ENCODE peak calls at places on chromosomes 1 and 21, in seven cellular contexts. One of them, this sample, is unnamed. For H3K36me3 and H3K27me3, the result is how much of the 10 kb centered on the place peaks cover.

GRCh38 chr1:244254467-244254866 is 197.2 kb downstream of the ADSS2 start:
- DNase-seq in PC-3: no peak
- DNase-seq in CD8-positive, alpha-beta T cell: no peak
- DNase-seq in adrenal gland: peak
- DNase-seq in BJ: no peak
- DNase-seq in mammary epithelial cell: no peak
- DNase-seq in Peyer's patch: peak
- DNase-seq in this sample: no peak

GRCh38 chr1:156347337-156347736 is 9.0 kb downstream of the TSACC start:
- DNase-seq in PC-3: no peak
- DNase-seq in CD8-positive, alpha-beta T cell: no peak
- DNase-seq in adrenal gland: no peak
- DNase-seq in BJ: peak
- DNase-seq in mammary epithelial cell: no peak
- DNase-seq in Peyer's patch: no peak
- DNase-seq in this sample: no peak

GRCh38 chr21:37273911-37274690 is 7.0 kb upstream of the VPS26C start:
- DNase-seq in PC-3: no peak
- DNase-seq in CD8-positive, alpha-beta T cell: no peak
- DNase-seq in adrenal gland: no peak
- DNase-seq in BJ: no peak
- DNase-seq in mammary epithelial cell: no peak
- DNase-seq in Peyer's patch: no peak
- DNase-seq in this sample: no peak

GRCh38 chr1:45348966-45349677 is 8.9 kb upstream of the MUTYH start:
- DNase-seq in PC-3: no peak
- DNase-seq in CD8-positive, alpha-beta T cell: no peak
- DNase-seq in adrenal gland: peak
- DNase-seq in BJ: no peak
- DNase-seq in mammary epithelial cell: peak
- DNase-seq in Peyer's patch: no peak
- DNase-seq in this sample: no peak

GRCh38 chr1:8814870-8815269 is 2.6 kb downstream of the RERE start:
- DNase-seq in PC-3: no peak
- DNase-seq in CD8-positive, alpha-beta T cell: no peak
- DNase-seq in adrenal gland: no peak
- DNase-seq in BJ: no peak
- DNase-seq in mammary epithelial cell: peak
- DNase-seq in Peyer's patch: no peak
- DNase-seq in this sample: no peak

GRCh38 chr1:168830562-168830961 is 101.6 kb upstream of the DPT start:
- DNase-seq in PC-3: no peak
- DNase-seq in CD8-positive, alpha-beta T cell: no peak
- DNase-seq in adrenal gland: no peak
- DNase-seq in BJ: no peak
- DNase-seq in mammary epithelial cell: no peak
- DNase-seq in Peyer's patch: no peak
- DNase-seq in this sample: no peak

GRCh38 chr21:43794857-43795256 is 5.5 kb downstream of the RRP1 start:
- DNase-seq in PC-3: no peak
- DNase-seq in CD8-positive, alpha-beta T cell: no peak
- DNase-seq in adrenal gland: no peak
- DNase-seq in BJ: no peak
- DNase-seq in mammary epithelial cell: no peak
- DNase-seq in Peyer's patch: no peak
- DNase-seq in this sample: no peak

GRCh38 chr1:112625696-112626095 is 6.1 kb downstream of the CAPZA1 start:
- DNase-seq in PC-3: no peak
- DNase-seq in CD8-positive, alpha-beta T cell: no peak
- DNase-seq in adrenal gland: no peak
- DNase-seq in BJ: no peak
- DNase-seq in mammary epithelial cell: peak
- DNase-seq in Peyer's patch: no peak
- DNase-seq in this sample: no peak

GRCh38 chr1:163290025-163290610 is 31.6 kb upstream of the NUF2 start:
- DNase-seq in PC-3: peak
- DNase-seq in CD8-positive, alpha-beta T cell: no peak
- DNase-seq in adrenal gland: no peak
- DNase-seq in BJ: no peak
- DNase-seq in mammary epithelial cell: no peak
- DNase-seq in Peyer's patch: no peak
- DNase-seq in this sample: no peak

GRCh38 chr1:9794081-9794480 is 29.7 kb downstream of the CLSTN1 start:
- DNase-seq in PC-3: no peak
- DNase-seq in CD8-positive, alpha-beta T cell: no peak
- DNase-seq in adrenal gland: no peak
- DNase-seq in BJ: no peak
- DNase-seq in mammary epithelial cell: no peak
- DNase-seq in Peyer's patch: no peak
- DNase-seq in this sample: no peak

GRCh38 chr1:150028322-150028721 is 17.8 kb upstream of the OTUD7B start:
- DNase-seq in PC-3: no peak
- DNase-seq in CD8-positive, alpha-beta T cell: no peak
- DNase-seq in adrenal gland: no peak
- DNase-seq in BJ: no peak
- DNase-seq in mammary epithelial cell: no peak
- DNase-seq in Peyer's patch: no peak
- DNase-seq in this sample: no peak

GRCh38 chr1:206460846-206461426 is 9.3 kb upstream of the IKBKE start:
- DNase-seq in PC-3: no peak
- DNase-seq in CD8-positive, alpha-beta T cell: no peak
- DNase-seq in adrenal gland: no peak
- DNase-seq in BJ: no peak
- DNase-seq in mammary epithelial cell: no peak
- DNase-seq in Peyer's patch: no peak
- DNase-seq in this sample: no peak

GRCh38 chr1:59775480-59775879 is 39.3 kb upstream of the HOOK1 start:
- DNase-seq in PC-3: no peak
- DNase-seq in CD8-positive, alpha-beta T cell: no peak
- DNase-seq in adrenal gland: no peak
- DNase-seq in BJ: no peak
- DNase-seq in mammary epithelial cell: no peak
- DNase-seq in Peyer's patch: no peak
- DNase-seq in this sample: no peak

GRCh38 chr21:45219517-45219916 is 68.2 kb downstream of the POFUT2 start:
- DNase-seq in PC-3: no peak
- DNase-seq in CD8-positive, alpha-beta T cell: no peak
- DNase-seq in adrenal gland: no peak
- DNase-seq in BJ: no peak
- DNase-seq in mammary epithelial cell: no peak
- DNase-seq in Peyer's patch: no peak
- DNase-seq in this sample: no peak

GRCh38 chr1:234745844-234746797 is 136.1 kb upstream of the IRF2BP2 start:
- DNase-seq in PC-3: peak
- DNase-seq in CD8-positive, alpha-beta T cell: no peak
- DNase-seq in adrenal gland: no peak
- DNase-seq in BJ: no peak
- DNase-seq in mammary epithelial cell: peak
- DNase-seq in Peyer's patch: no peak
- DNase-seq in this sample: no peak

GRCh38 chr1:230153655-230154296 is 86.7 kb downstream of the GALNT2 start:
- DNase-seq in PC-3: no peak
- DNase-seq in CD8-positive, alpha-beta T cell: no peak
- DNase-seq in adrenal gland: peak
- DNase-seq in BJ: no peak
- DNase-seq in mammary epithelial cell: peak
- DNase-seq in Peyer's patch: no peak
- DNase-seq in this sample: no peak

GRCh38 chr1:30472009-30472408 is 251.4 kb downstream of the MATN1 start:
- DNase-seq in PC-3: no peak
- DNase-seq in CD8-positive, alpha-beta T cell: no peak
- DNase-seq in adrenal gland: no peak
- DNase-seq in BJ: no peak
- DNase-seq in mammary epithelial cell: no peak
- DNase-seq in Peyer's patch: no peak
- DNase-seq in this sample: no peak

DNA sequence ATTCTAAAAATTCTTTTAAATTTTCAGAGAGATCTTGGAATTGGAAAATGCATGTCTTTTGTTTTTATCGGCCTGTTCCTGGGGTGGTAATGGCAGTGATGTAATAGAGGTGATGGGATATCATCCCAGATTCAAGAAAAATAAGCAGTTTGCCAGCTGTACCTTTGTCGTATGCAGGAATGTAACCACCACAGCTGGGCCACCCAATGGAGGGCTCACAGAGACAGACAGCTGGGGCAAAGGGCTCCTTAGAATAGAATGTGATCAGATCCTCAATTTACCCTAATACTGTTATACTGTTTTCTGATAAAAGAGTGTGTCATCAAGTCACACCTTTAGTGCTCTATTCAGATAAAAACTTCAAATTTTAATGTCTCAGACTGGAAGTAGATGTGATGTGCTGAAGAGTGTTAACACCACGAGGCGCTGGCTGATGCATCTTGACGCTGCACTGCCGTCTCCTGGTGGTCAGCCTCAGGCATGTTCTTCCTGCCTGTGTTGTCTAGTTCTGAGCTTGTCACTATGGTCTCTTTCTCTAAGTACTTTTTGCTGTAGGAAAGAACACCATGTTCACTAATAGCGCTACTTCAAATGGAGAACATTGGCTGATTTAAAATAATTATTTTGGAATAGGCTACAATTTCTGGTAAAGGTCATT is 78.8 kb downstream of the C1orf21 start:
- DNase-seq in PC-3: no peak
- DNase-seq in CD8-positive, alpha-beta T cell: no peak
- DNase-seq in adrenal gland: no peak
- DNase-seq in BJ: no peak
- DNase-seq in mammary epithelial cell: no peak
- DNase-seq in Peyer's patch: no peak
- DNase-seq in this sample: no peak
- TF ChIP-seq CTCF in PC-3: no peak
- TF ChIP-seq CTCF in CD8-positive, alpha-beta T cell: no peak
- TF ChIP-seq CTCF in adrenal gland: peak
- TF ChIP-seq CTCF in BJ: peak
- TF ChIP-seq CTCF in mammary epithelial cell: no peak
- TF ChIP-seq CTCF in Peyer's patch: no peak
- TF ChIP-seq CTCF in this sample: no peak

GRCh38 chr1:232998138-232998537 is 47.7 kb downstream of the NTPCR start:
- DNase-seq in PC-3: no peak
- DNase-seq in CD8-positive, alpha-beta T cell: no peak
- DNase-seq in adrenal gland: no peak
- DNase-seq in BJ: no peak
- DNase-seq in mammary epithelial cell: no peak
- DNase-seq in Peyer's patch: no peak
- DNase-seq in this sample: no peak

GRCh38 chr1:232993555-232993954 is 43.1 kb downstream of the NTPCR start:
- DNase-seq in PC-3: no peak
- DNase-seq in CD8-positive, alpha-beta T cell: no peak
- DNase-seq in adrenal gland: no peak
- DNase-seq in BJ: no peak
- DNase-seq in mammary epithelial cell: no peak
- DNase-seq in Peyer's patch: no peak
- DNase-seq in this sample: no peak

GRCh38 chr1:232996143-232996542 is 45.7 kb downstream of the NTPCR start:
- DNase-seq in PC-3: no peak
- DNase-seq in CD8-positive, alpha-beta T cell: no peak
- DNase-seq in adrenal gland: no peak
- DNase-seq in BJ: no peak
- DNase-seq in mammary epithelial cell: no peak
- DNase-seq in Peyer's patch: no peak
- DNase-seq in this sample: no peak

GRCh38 chr1:232992227-232992626 is 41.8 kb downstream of the NTPCR start:
- DNase-seq in PC-3: no peak
- DNase-seq in CD8-positive, alpha-beta T cell: no peak
- DNase-seq in adrenal gland: no peak
- DNase-seq in BJ: no peak
- DNase-seq in mammary epithelial cell: no peak
- DNase-seq in Peyer's patch: no peak
- DNase-seq in this sample: no peak

DNA sequence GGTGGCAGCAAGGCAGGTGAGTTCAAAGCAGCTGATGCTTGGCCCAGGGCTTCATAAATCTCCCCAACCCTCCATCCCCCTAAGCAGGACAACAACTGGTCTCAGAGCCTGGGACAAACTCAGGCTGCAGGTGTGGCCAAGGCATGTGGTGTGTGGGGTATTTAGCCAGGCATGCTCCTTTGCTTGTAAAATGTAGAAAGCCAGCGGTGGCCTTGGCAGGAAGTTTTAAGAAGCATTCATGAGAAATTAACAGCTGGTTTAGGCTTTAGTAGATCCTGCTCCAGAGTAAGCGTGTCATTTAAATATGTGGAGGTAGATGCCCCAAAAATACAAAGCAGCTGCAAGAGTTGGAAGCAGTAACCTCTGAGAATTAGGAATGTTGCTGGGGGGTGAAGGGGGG is 44.8 kb downstream of the NTPCR start:
- DNase-seq in PC-3: no peak
- DNase-seq in CD8-positive, alpha-beta T cell: no peak
- DNase-seq in adrenal gland: no peak
- DNase-seq in BJ: no peak
- DNase-seq in mammary epithelial cell: no peak
- DNase-seq in Peyer's patch: no peak
- DNase-seq in this sample: no peak
- H3K36me3 ChIP-seq in PC-3: under half
- H3K36me3 ChIP-seq in CD8-positive, alpha-beta T cell: under half
- H3K36me3 ChIP-seq in adrenal gland: under half
- H3K36me3 ChIP-seq in BJ: under half
- H3K36me3 ChIP-seq in mammary epithelial cell: under half
- H3K36me3 ChIP-seq in Peyer's patch: under half
- H3K36me3 ChIP-seq in this sample: under half

GRCh38 chr21:42676799-42677198 is 23.4 kb downstream of the PDE9A start:
- DNase-seq in PC-3: no peak
- DNase-seq in CD8-positive, alpha-beta T cell: no peak
- DNase-seq in adrenal gland: no peak
- DNase-seq in BJ: no peak
- DNase-seq in mammary epithelial cell: no peak
- DNase-seq in Peyer's patch: no peak
- DNase-seq in this sample: no peak
- H3K27me3 ChIP-seq in PC-3: half or more
- H3K27me3 ChIP-seq in CD8-positive, alpha-beta T cell: under half
- H3K27me3 ChIP-seq in adrenal gland: under half
- H3K27me3 ChIP-seq in BJ: under half
- H3K27me3 ChIP-seq in mammary epithelial cell: under half
- H3K27me3 ChIP-seq in Peyer's patch: under half
- H3K27me3 ChIP-seq in this sample: under half

GRCh38 chr1:32742956-32743355 is 40.4 kb upstream of the SYNC start:
- DNase-seq in PC-3: peak
- DNase-seq in CD8-positive, alpha-beta T cell: no peak
- DNase-seq in adrenal gland: no peak
- DNase-seq in BJ: no peak
- DNase-seq in mammary epithelial cell: peak
- DNase-seq in Peyer's patch: no peak
- DNase-seq in this sample: no peak

GRCh38 chr1:32741067-32741416 is 38.5 kb upstream of the SYNC start:
- DNase-seq in PC-3: no peak
- DNase-seq in CD8-positive, alpha-beta T cell: no peak
- DNase-seq in adrenal gland: no peak
- DNase-seq in BJ: no peak
- DNase-seq in mammary epithelial cell: no peak
- DNase-seq in Peyer's patch: no peak
- DNase-seq in this sample: no peak

GRCh38 chr1:32742132-32742947 is 39.8 kb upstream of the SYNC start:
- DNase-seq in PC-3: peak
- DNase-seq in CD8-positive, alpha-beta T cell: no peak
- DNase-seq in adrenal gland: peak
- DNase-seq in BJ: no peak
- DNase-seq in mammary epithelial cell: peak
- DNase-seq in Peyer's patch: no peak
- DNase-seq in this sample: no peak

GRCh38 chr1:32743380-32744062 is 41.0 kb upstream of the SYNC start:
- DNase-seq in PC-3: peak
- DNase-seq in CD8-positive, alpha-beta T cell: no peak
- DNase-seq in adrenal gland: no peak
- DNase-seq in BJ: no peak
- DNase-seq in mammary epithelial cell: no peak
- DNase-seq in Peyer's patch: no peak
- DNase-seq in this sample: no peak

GRCh38 chr1:32741417-32742131 is 39.0 kb upstream of the SYNC start:
- DNase-seq in PC-3: peak
- DNase-seq in CD8-positive, alpha-beta T cell: no peak
- DNase-seq in adrenal gland: no peak
- DNase-seq in BJ: no peak
- DNase-seq in mammary epithelial cell: no peak
- DNase-seq in Peyer's patch: no peak
- DNase-seq in this sample: no peak
- TF ChIP-seq CTCF in PC-3: peak
- TF ChIP-seq CTCF in CD8-positive, alpha-beta T cell: no peak
- TF ChIP-seq CTCF in adrenal gland: peak
- TF ChIP-seq CTCF in BJ: peak
- TF ChIP-seq CTCF in mammary epithelial cell: peak
- TF ChIP-seq CTCF in Peyer's patch: no peak
- TF ChIP-seq CTCF in this sample: peak